ENCODE peak calls at places on chromosomes 4 and X, in six cellular contexts. P, J, U, Y, S and A are unnamed samples.

GRCh38 chr4:89837385-89837995 is 529 bp upstream of the SNCA start:
- DNase-seq in P (peak; percentile 70), J (peak; percentile 43), U (peak; percentile 27), Y (peak; percentile 24), S (no peak), A (no peak)

GRCh38 chrX:69389221-69389620 is 114.9 kb upstream of the NALF2 start:
- DNase-seq in P (no peak), J (no peak), U (no peak), Y (no peak), S (no peak), A (no peak)

GRCh38 chr4:8244931-8245460 is 24.6 kb upstream of the HTRA3 start:
- DNase-seq in P (no peak), J (no peak), U (no peak), Y (no peak), S (no peak), A (no peak)

GRCh38 chr4:123158576-123158975 is 236.2 kb upstream of the NUDT6 start:
- DNase-seq in P (peak; percentile 31), J (no peak), U (no peak), Y (no peak), S (no peak), A (no peak)

GRCh38 chr4:2948895-2949781 is 14.1 kb downstream of the NOP14 start:
- DNase-seq in P (peak; percentile 63), J (peak; percentile 33), U (no peak), Y (no peak), S (peak; percentile 22), A (no peak)

GRCh38 chr4:90099795-90100194 is 27.4 kb upstream of the CCSER1 start:
- DNase-seq in P (peak; percentile 73), J (no peak), U (peak; percentile 20), Y (no peak), S (no peak), A (no peak)

GRCh38 chr4:107997001-107997788 is 7.5 kb downstream of the HADH start:
- DNase-seq in P (peak; percentile 18), J (no peak), U (peak; percentile 81), Y (no peak), S (no peak), A (peak; percentile 41)

GRCh38 chrX:107716816-107717700 is 58.5 kb downstream of the TSC22D3 start:
- DNase-seq in P (peak; percentile 58), J (peak; percentile 90), U (peak; percentile 76), Y (peak; percentile 73), S (peak; percentile 46), A (no peak)

GRCh38 chr4:100738388-100739165 is 220.8 kb upstream of the EMCN start:
- DNase-seq in P (peak; percentile 97), J (peak; percentile 67), U (peak; percentile 98), Y (no peak), S (peak; percentile 79), A (peak; percentile 1)

GRCh38 chr4:47814896-47815295 is 23.0 kb downstream of the CORIN start:
- DNase-seq in P (no peak), J (no peak), U (no peak), Y (no peak), S (no peak), A (peak; percentile 55)

GRCh38 chrX:38651625-38652601 is 90.6 kb downstream of the TSPAN7 start:
- DNase-seq in P (no peak), J (no peak), U (no peak), Y (no peak), S (no peak), A (no peak)

GRCh38 chrX:30489323-30489722 is 88.2 kb downstream of the TASL start:
- DNase-seq in P (no peak), J (no peak), U (no peak), Y (no peak), S (peak; percentile 8), A (no peak)

GRCh38 chrX:24243692-24244091 is 70.2 kb downstream of the SUPT20HL2 start:
- DNase-seq in P (no peak), J (peak; percentile 31), U (no peak), Y (no peak), S (no peak), A (no peak)

GRCh38 chrX:130173190-130173895 is 1.6 kb downstream of the RAB33A start:
- DNase-seq in P (peak; percentile 4), J (peak; percentile 86), U (peak; percentile 79), Y (no peak), S (no peak), A (no peak)

GRCh38 chr4:27082786-27083185 is 222.1 kb downstream of the STIM2 start:
- DNase-seq in P (no peak), J (no peak), U (no peak), Y (no peak), S (no peak), A (no peak)

GRCh38 chr4:146340798-146341197 is 126.5 kb downstream of the REELD1 start:
- DNase-seq in P (peak; percentile 42), J (peak; percentile 39), U (peak; percentile 28), Y (no peak), S (no peak), A (no peak)

GRCh38 chrX:140123446-140123845 is 158.1 kb upstream of the CXorf66 start:
- DNase-seq in P (peak; percentile 22), J (peak; percentile 15), U (peak; percentile 6), Y (no peak), S (no peak), A (no peak)

GRCh38 chrX:26037367-26037766 is 100.8 kb upstream of the MAGEB18 start:
- DNase-seq in P (no peak), J (no peak), U (no peak), Y (no peak), S (no peak), A (no peak)

GRCh38 chr4:109614466-109614865 is 54.4 kb downstream of the MCUB start:
- DNase-seq in P (no peak), J (peak; percentile 9), U (no peak), Y (no peak), S (no peak), A (no peak)

GRCh38 chr4:6281436-6282144 is 11.9 kb downstream of the WFS1 start:
- DNase-seq in P (no peak), J (no peak), U (no peak), Y (peak; percentile 54), S (no peak), A (no peak)

GRCh38 chrX:98380106-98380505 is 1496.4 kb downstream of the RPA4 start:
- DNase-seq in P (no peak), J (no peak), U (no peak), Y (no peak), S (no peak), A (no peak)

GRCh38 chr4:26330186-26330787 is 9.5 kb downstream of the RBPJ start:
- DNase-seq in P (peak; percentile 70), J (peak; percentile 67), U (peak; percentile 61), Y (no peak), S (peak; percentile 53), A (no peak)

GRCh38 chr4:26289421-26289820 is 31.4 kb upstream of the RBPJ start:
- DNase-seq in P (peak; percentile 93), J (no peak), U (no peak), Y (no peak), S (no peak), A (no peak)

GRCh38 chr4:183873389-183874185 is 31.5 kb upstream of the STOX2 start:
- DNase-seq in P (peak; percentile 91), J (no peak), U (peak; percentile 11), Y (no peak), S (no peak), A (no peak)

GRCh38 chrX:14997271-14997670 is 124.0 kb downstream of the MOSPD2 start:
- DNase-seq in P (no peak), J (no peak), U (no peak), Y (no peak), S (no peak), A (no peak)

GRCh38 chrX:1925053-1925481 is 310.2 kb downstream of the ASMT start:
- DNase-seq in P (no peak), J (no peak), U (no peak), Y (no peak), S (no peak), A (no peak)

GRCh38 chr4:73583661-73584060 is 36.6 kb downstream of the RASSF6 start:
- DNase-seq in P (peak; percentile 46), J (no peak), U (no peak), Y (no peak), S (no peak), A (no peak)

GRCh38 chr4:154858166-154858565 is 77.1 kb downstream of the RBM46 start:
- DNase-seq in P (no peak), J (no peak), U (no peak), Y (no peak), S (no peak), A (no peak)

GRCh38 chr4:154854362-154854761 is 73.3 kb downstream of the RBM46 start:
- DNase-seq in P (peak; percentile 40), J (peak; percentile 46), U (no peak), Y (no peak), S (peak; percentile 16), A (no peak)
- TF ChIP-seq CTCF in P (peak; percentile 48), J (peak; percentile 41), U (peak; percentile 16), Y (no peak), S (peak; percentile 32), A (no peak)

GRCh38 chrX:112785323-112785722 is 55.3 kb downstream of the AMOT start:
- DNase-seq in P (no peak), J (no peak), U (no peak), Y (no peak), S (no peak), A (no peak)
- H3K4me3 ChIP-seq in P (no peak overlapping the region), J (no peak overlapping the region), U (no peak overlapping the region), Y (no peak overlapping the region), S (no peak overlapping the region), A (no peak overlapping the region)

GRCh38 chrX:136200466-136200865 is 50.7 kb downstream of the MAP7D3 start:
- DNase-seq in P (peak; percentile 30), J (peak; percentile 36), U (peak; percentile 47), Y (no peak), S (no peak), A (no peak)
- TF ChIP-seq CTCF in P (peak; percentile 23), J (peak; percentile 39), U (peak; percentile 43), Y (no peak), S (peak; percentile 51), A (peak; percentile 17)

GRCh38 chr4:721261-722171 is 15.9 kb downstream of the PCGF3 start:
- DNase-seq in P (peak; percentile 89), J (peak; percentile 62), U (peak; percentile 15), Y (peak; percentile 82), S (no peak), A (no peak)

GRCh38 chr4:724131-724530 is 18.5 kb downstream of the PCGF3 start:
- DNase-seq in P (no peak), J (no peak), U (no peak), Y (no peak), S (no peak), A (no peak)

GRCh38 chr4:723706-724105 is 18.1 kb downstream of the PCGF3 start:
- DNase-seq in P (no peak), J (no peak), U (no peak), Y (peak; percentile 69), S (no peak), A (no peak)

GRCh38 chr4:722851-723360 is 17.3 kb downstream of the PCGF3 start:
- DNase-seq in P (no peak), J (no peak), U (no peak), Y (no peak), S (no peak), A (no peak)

DNA sequence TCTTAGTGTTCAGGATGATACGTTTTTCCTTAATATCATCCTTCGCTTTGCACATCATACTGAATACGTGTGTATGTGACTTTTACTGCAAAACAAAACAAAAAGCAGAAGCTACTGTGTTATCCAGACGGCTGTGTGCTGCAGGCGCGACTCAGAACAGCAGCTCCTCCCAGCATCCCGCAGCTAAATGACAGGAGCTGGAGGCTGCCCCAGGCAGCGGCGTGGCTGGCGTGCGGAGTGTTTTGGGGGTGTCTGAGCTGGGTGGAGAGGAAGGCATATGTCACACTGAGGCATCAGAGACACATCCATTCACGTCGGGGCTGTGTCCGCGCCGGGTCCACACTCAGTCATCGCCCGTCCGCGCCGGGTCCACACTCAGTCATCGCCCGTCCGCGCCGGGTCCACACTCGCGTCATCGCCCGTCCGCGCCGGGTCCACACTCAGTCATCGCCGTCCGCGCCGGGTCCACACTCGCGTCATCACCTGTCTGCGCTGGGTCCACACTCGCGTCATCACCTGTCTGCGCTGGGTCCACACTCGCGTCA is 16.6 kb downstream of the PCGF3 start:
- DNase-seq in P (no peak), J (no peak), U (no peak), Y (no peak), S (no peak), A (no peak)
- H3K4me3 ChIP-seq in P (no peak overlapping the region), J (no peak overlapping the region), U (no peak overlapping the region), Y (no peak overlapping the region), S (no peak overlapping the region), A (no peak overlapping the region)